ENCODE peak calls at places on chromosome 11, in four cellular contexts. M is WTC11, P is K562, V is H1. C is an unnamed sample.

GRCh38 chr11:63536669-63537292 is at the start of gene PLAAT4:
- DNase-seq in M (no peak), P (no peak), V (no peak), C (no peak)

GRCh38 chr11:125956371-125956770 is 10.5 kb downstream of the VSIG10L2 start:
- DNase-seq in M (no peak), P (no peak), V (no peak), C (no peak)

GRCh38 chr11:61747389-61748285 is 4.8 kb upstream of the MYRF start:
- DNase-seq in M (peak), P (peak), V (peak), C (peak)

GRCh38 chr11:889686-890475 is 20.7 kb downstream of the CHID1 start:
- DNase-seq in M (peak), P (no peak), V (no peak), C (no peak)

GRCh38 chr11:74905326-74905725 is 43.6 kb downstream of the XRRA1 start:
- DNase-seq in M (no peak), P (no peak), V (no peak), C (no peak)

GRCh38 chr11:12285106-12285505 is 92.3 kb upstream of the PARVA start:
- DNase-seq in M (no peak), P (no peak), V (no peak), C (no peak)

GRCh38 chr11:36069576-36070214 is 125.8 kb downstream of the LDLRAD3 start:
- DNase-seq in M (peak), P (no peak), V (no peak), C (peak)

GRCh38 chr11:109641549-109641948 is 219.6 kb downstream of the C11orf87 start:
- DNase-seq in M (peak), P (no peak), V (no peak), C (no peak)

GRCh38 chr11:109697140-109697843 is 275.3 kb downstream of the C11orf87 start:
- DNase-seq in M (peak), P (peak), V (peak), C (peak)

GRCh38 chr11:105100206-105100605 is 39.4 kb downstream of the CARD18 start:
- DNase-seq in M (no peak), P (no peak), V (no peak), C (no peak)

GRCh38 chr11:123020968-123021367 is 39.3 kb upstream of the BSX start:
- DNase-seq in M (peak), P (no peak), V (no peak), C (peak)

GRCh38 chr11:23897453-23898289 is 599.2 kb upstream of the LUZP2 start:
- DNase-seq in M (no peak), P (no peak), V (no peak), C (peak)

GRCh38 chr11:102120437-102120935 is 10.2 kb downstream of the YAP1 start:
- DNase-seq in M (no peak), P (no peak), V (no peak), C (no peak)

GRCh38 chr11:75626692-75627536 is 41.9 kb downstream of the MAP6 start:
- DNase-seq in M (no peak), P (no peak), V (no peak), C (peak)

GRCh38 chr11:117851091-117851490 is 25.4 kb downstream of the FXYD6 start:
- DNase-seq in M (no peak), P (no peak), V (no peak), C (no peak)

GRCh38 chr11:83456075-83456474 is 169.9 kb upstream of the CCDC90B start:
- DNase-seq in M (peak), P (no peak), V (peak), C (no peak)

GRCh38 chr11:1573077-1573846 is 1.2 kb upstream of the DUSP8 start:
- DNase-seq in M (no peak), P (peak), V (peak), C (peak)

GRCh38 chr11:119787074-119787461 is 58.1 kb upstream of the NECTIN1 start:
- DNase-seq in M (no peak), P (no peak), V (no peak), C (no peak)

GRCh38 chr11:69296890-69297224 is 2.9 kb downstream of the MYEOV start:
- DNase-seq in M (no peak), P (no peak), V (no peak), C (no peak)

GRCh38 chr11:117097567-117098268 is 510 bp downstream of the SIK3 start:
- DNase-seq in M (peak), P (peak), V (peak), C (peak)

GRCh38 chr11:34749666-34750659 is 129.1 kb downstream of the EHF start:
- DNase-seq in M (no peak), P (no peak), V (no peak), C (no peak)
- TF ChIP-seq TEAD4 in M (no peak), P (no peak), V (no peak), C (no peak)

DNA sequence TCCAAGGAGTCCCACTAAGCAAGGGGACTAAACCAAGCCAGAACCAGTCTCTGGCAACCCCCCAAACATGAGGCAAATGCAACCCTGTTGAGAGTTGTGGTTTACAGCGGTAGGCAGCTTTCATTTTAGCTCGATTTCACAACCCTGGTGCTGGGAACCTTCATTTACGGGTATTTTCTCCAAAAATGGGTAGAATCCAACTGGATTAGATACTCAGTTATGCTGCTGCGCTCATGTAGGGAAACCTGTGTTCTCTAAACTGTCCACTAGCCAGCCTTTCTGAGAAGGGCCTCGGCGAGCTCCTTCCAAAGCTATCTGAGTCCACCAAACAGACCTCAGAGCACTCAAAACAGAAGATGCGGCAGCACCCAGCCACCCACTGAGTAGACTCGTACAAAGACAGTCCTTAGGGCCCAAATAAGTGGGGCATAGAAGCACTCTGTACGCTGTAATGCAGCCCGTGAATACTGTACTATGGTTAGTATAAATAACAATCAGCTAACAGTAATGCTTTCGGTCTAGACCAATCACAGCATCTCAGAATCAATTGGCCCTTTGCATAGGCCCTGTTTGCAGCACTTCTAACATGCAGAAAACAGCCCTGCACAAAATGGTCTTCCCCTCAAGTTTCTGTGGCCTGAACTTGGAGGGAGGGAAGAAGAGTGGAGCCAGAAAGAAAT is 104.7 kb downstream of the ETS1 start:
- DNase-seq in M (no peak), P (no peak), V (no peak), C (no peak)
- TF ChIP-seq TEAD4 in M (no peak), P (no peak), V (no peak), C (no peak)

DNA sequence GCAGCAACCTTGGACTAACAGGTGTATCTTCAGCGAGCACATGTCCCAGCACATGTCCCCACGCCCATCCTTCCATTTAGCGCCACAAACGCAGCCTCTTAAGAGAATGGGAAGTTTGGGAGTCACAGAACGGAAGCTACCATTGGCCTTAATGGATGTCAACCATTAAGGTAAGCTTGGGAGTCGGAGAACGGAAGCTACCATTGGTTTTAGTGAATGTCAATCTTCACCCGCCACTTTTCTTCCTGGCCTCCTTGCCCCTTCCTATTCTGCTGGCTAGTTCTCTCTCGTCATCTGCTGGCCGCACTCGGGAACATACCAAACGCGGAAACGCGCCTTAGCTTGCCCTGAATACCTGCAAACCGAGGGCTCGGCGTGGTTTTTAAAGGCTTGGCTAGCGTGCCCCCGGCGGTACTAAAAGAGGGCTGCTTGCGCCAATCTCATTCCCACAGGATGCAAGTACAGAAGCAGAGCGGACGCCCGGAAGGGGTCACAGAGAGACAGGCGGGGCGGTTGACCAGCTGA is 24.3 kb downstream of the GLYATL1 start:
- DNase-seq in M (peak), P (no peak), V (peak), C (peak)
- TF ChIP-seq TEAD4 in M (no peak), P (no peak), V (peak), C (no peak)

GRCh38 chr11:48082771-48083170 is 102.4 kb downstream of the PTPRJ start:
- DNase-seq in M (no peak), P (no peak), V (no peak), C (no peak)
- TF ChIP-seq TEAD4 in M (no peak), P (no peak), V (no peak), C (no peak)

DNA sequence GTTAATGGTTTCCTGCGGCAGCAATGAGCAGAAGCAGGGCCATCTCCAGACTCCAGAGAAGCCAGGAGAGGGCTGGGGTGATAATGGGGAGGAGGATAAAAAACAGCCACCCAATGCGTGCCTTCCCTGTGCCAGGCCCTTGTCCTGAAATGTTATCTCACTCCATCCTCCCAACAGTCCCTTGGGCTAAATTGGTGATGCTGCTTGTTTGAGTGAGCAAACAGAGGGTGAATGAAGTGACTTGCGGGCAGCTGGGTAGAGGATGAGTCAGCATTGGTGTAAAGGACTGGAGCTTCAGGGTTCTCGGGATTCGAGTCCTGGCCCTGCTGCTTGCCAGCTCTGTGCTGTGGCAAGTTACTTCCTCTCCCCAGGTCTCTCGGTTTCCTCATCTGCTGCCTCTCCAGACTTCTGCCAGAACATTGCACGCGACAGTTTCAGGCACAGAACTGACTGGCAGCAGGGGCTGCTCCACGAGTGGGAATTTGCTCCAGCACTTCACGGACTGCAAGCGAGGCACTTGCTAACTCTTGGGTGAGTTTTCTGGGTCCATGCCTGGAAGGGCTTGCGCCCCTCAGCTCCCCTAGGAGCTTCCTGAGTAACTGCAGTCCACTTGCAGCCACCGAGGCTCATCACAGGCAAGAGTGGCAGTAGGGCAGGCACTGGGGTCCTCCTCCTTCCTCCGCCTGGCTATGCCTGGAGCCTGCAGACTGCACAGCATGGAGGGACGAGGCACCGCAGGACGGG is at the start of gene P2RY6:
- DNase-seq in M (peak), P (peak), V (no peak), C (peak)
- TF ChIP-seq TEAD4 in M (no peak), P (no peak), V (no peak), C (no peak)

C was measured in SK-N-SH.